ENCODE peak calls at places on chromosomes 1 and 21, in nine cellular contexts. Z, O, H, L, J, S, C, P and V are unnamed samples. For H3K4me1, the result is how much of the 10 kb centered on the place peaks cover.

GRCh38 chr1:35707253-35708178 is 11.2 kb downstream of the C1orf216 start:
- DNase-seq in Z (no peak), O (peak), H (peak), P (no peak), J (peak), S (peak), C (no peak), L (peak), V (no peak)

GRCh38 chr1:36400825-36401601 is 3.3 kb upstream of the LSM10 start:
- DNase-seq in S (peak), H (peak), L (peak), Z (peak), J (peak), C (no peak), P (peak), O (peak), V (no peak)

GRCh38 chr1:9357958-9358357 is 65.3 kb downstream of the SPSB1 start:
- DNase-seq in P (no peak), S (no peak), J (no peak), C (no peak), H (no peak), O (no peak), L (no peak), Z (no peak), V (no peak)

GRCh38 chr1:207862241-207862787 is 48.6 kb downstream of the CD34 start:
- DNase-seq in S (no peak), C (no peak), J (no peak), Z (no peak), O (no peak), L (no peak), P (no peak), H (no peak), V (no peak)

GRCh38 chr21:34668803-34669148 is at the start of gene CLIC6:
- DNase-seq in S (peak), H (peak), Z (no peak), L (no peak), C (no peak), J (peak), P (no peak), O (peak), V (no peak)

GRCh38 chr1:201495447-201496295 is 11.3 kb downstream of the CSRP1 start:
- DNase-seq in S (peak), O (peak), C (no peak), Z (no peak), L (peak), P (no peak), H (peak), J (peak), V (no peak)

GRCh38 chr1:16018308-16018707 is 465 bp upstream of the HSPB7 start:
- DNase-seq in Z (no peak), O (peak), P (no peak), H (no peak), C (no peak), L (no peak), J (no peak), S (no peak), V (no peak)

GRCh38 chr1:95905818-95906395 is 671.9 kb downstream of the RWDD3 start:
- DNase-seq in S (no peak), P (no peak), H (no peak), Z (no peak), C (no peak), O (no peak), L (no peak), J (no peak), V (no peak)

GRCh38 chr21:33071878-33072306 is 2.0 kb downstream of the OLIG1 start:
- DNase-seq in H (no peak), Z (no peak), P (no peak), J (no peak), L (no peak), S (peak), C (no peak), O (no peak), V (no peak)

GRCh38 chr21:16069713-16070112 is 339.9 kb downstream of the USP25 start:
- DNase-seq in O (no peak), C (no peak), Z (no peak), S (no peak), J (no peak), L (no peak), P (no peak), H (no peak), V (no peak)

GRCh38 chr1:64356636-64357256 is 113.2 kb upstream of the CACHD1 start:
- DNase-seq in H (no peak), O (no peak), P (no peak), S (peak), L (no peak), J (no peak), Z (no peak), C (no peak), V (no peak)

GRCh38 chr1:156602557-156602993 is 1.3 kb upstream of the GPATCH4 start:
- DNase-seq in O (no peak), P (no peak), J (no peak), H (no peak), Z (peak), S (peak), L (no peak), C (no peak), V (no peak)

GRCh38 chr1:108121361-108122143 is 78.6 kb downstream of the SLC25A24 start:
- DNase-seq in H (peak), Z (no peak), J (no peak), O (peak), S (peak), P (no peak), C (no peak), L (peak), V (no peak)

GRCh38 chr1:108120163-108120562 is 80.0 kb downstream of the SLC25A24 start:
- DNase-seq in O (no peak), L (peak), S (no peak), J (no peak), Z (no peak), P (no peak), H (no peak), C (no peak), V (no peak)

GRCh38 chr1:108125312-108126138 is 74.6 kb downstream of the SLC25A24 start:
- DNase-seq in J (peak), O (no peak), L (peak), Z (peak), H (no peak), S (peak), P (peak), C (peak), V (no peak)

GRCh38 chr1:108124622-108125311 is 75.4 kb downstream of the SLC25A24 start:
- DNase-seq in H (no peak), S (no peak), L (no peak), O (no peak), J (no peak), Z (no peak), P (no peak), C (no peak), V (no peak)

GRCh38 chr1:108124023-108124422 is 76.1 kb downstream of the SLC25A24 start:
- DNase-seq in Z (no peak), H (no peak), S (no peak), O (no peak), P (no peak), L (no peak), J (no peak), C (no peak), V (no peak)
- H3K4me1 ChIP-seq in Z (under half), H (under half), S (under half), O (under half), P (under half), L (under half), J (under half), C (under half), V (under half)

DNA sequence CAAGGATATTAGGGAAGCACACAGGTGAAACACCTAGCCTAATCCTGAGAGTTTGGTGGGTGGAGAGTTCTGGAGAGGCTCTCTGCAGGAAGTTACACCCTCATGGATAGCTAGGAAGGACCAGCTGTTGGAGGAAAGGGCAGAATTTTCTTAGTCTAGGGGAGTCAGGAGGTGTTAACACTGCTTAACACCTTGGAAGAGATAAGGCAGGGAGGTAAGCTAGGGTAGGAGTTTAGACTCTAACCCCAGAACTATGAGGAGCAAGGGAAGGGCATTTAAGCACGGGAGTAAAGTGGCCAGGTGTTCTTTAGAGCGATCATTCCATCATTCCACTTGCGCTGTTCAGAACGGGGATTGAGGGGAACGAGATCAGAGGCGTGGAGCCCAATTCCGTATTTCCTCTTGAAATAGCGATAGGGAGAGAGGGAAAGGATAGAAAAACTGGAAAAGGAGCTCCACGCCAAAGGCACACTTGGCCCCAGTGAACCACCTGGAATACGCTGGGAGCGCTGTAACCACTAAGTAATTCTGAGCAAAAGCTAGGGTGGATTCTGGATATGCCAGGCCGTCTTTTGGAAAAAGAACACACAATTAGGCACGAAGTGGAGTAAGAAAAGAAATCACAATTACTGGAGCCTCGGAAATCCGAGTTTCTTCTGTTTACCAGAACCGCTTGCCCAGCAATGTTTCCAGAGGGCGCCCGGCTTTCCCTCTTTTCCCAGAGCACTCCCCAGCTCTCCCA is 1.5 kb upstream of the GPR137B start:
- DNase-seq in O (no peak), C (no peak), L (peak), J (no peak), H (no peak), P (no peak), Z (no peak), S (no peak), V (no peak)
- H3K4me3 ChIP-seq in O (peak), C (peak), L (peak), J (peak), H (peak), P (no peak), Z (peak), S (peak), V (no peak)

GRCh38 chr1:186980400-186980799 is 151.7 kb downstream of the PLA2G4A start:
- DNase-seq in Z (no peak), H (no peak), S (no peak), L (no peak), C (no peak), P (no peak), O (no peak), J (no peak), V (no peak)
- H3K4me1 ChIP-seq in Z (under half), H (under half), S (under half), L (under half), C (under half), P (under half), O (under half), J (under half), V (under half)

GRCh38 chr1:32126770-32127169 is 18.9 kb downstream of the KPNA6 start:
- DNase-seq in O (no peak), H (no peak), C (no peak), Z (no peak), S (no peak), L (peak), J (no peak), P (no peak), V (no peak)

GRCh38 chr1:32128479-32128878 is 20.6 kb downstream of the KPNA6 start:
- DNase-seq in J (no peak), L (no peak), P (no peak), H (no peak), O (no peak), Z (no peak), S (no peak), C (no peak), V (no peak)

GRCh38 chr1:32125313-32125712 is 17.5 kb downstream of the KPNA6 start:
- DNase-seq in Z (no peak), J (no peak), P (no peak), C (no peak), S (no peak), L (no peak), O (no peak), H (no peak), V (no peak)

GRCh38 chr1:32127780-32128179 is 19.9 kb downstream of the KPNA6 start:
- DNase-seq in J (no peak), S (no peak), O (no peak), C (no peak), P (no peak), Z (no peak), L (no peak), H (no peak), V (no peak)

GRCh38 chr1:32128971-32129370 is 21.1 kb downstream of the KPNA6 start:
- DNase-seq in J (no peak), P (no peak), Z (no peak), H (no peak), C (no peak), O (no peak), S (no peak), L (no peak), V (no peak)
- H3K4me3 ChIP-seq in J (no peak), P (no peak), Z (no peak), H (no peak), C (no peak), O (no peak), S (no peak), L (no peak), V (no peak)

DNA sequence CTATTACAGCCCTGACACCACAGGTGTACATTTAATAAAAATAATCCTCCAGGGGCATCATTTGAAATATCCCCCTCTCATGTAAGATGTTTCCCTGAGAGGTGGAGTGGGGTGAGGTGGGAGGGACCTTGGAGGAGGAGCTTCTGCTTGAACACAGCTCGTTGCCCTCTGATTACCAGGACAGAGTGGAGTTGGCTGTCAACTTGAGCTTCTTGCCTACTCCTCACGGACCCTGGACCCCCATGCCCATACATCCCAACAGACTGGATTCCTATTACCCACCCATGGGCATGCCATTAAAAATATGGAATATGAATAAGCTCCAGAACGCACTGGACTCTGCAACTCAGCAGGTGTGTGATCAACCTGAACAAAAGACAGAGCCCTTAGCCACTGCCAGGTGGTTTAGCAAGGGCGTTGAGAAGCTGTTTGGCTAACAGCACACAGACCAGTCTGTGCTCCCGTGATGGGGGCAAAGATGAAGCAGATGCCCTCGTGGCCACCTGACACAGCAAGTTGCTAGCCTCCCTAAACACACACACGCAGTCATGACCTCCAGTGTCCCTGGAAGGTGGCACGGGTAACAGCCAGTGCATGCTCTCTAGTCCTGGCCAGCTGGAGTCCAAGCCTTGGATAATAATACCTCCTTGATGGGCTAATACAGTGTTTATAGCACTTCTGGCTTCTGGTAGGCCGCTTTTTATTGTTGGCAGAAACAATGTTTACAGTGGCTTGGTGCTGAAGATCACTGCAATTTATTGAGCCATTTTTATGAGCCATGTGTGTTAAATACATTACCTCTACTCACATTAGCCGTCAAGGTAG is 155.0 kb downstream of the TOMM20 start:
- DNase-seq in J (no peak), L (no peak), P (no peak), Z (no peak), S (no peak), C (no peak), H (no peak), O (no peak), V (no peak)
- H3K4me1 ChIP-seq in J (half or more), L (half or more), P (under half), Z (under half), S (under half), C (half or more), H (half or more), O (half or more), V (under half)

DNA sequence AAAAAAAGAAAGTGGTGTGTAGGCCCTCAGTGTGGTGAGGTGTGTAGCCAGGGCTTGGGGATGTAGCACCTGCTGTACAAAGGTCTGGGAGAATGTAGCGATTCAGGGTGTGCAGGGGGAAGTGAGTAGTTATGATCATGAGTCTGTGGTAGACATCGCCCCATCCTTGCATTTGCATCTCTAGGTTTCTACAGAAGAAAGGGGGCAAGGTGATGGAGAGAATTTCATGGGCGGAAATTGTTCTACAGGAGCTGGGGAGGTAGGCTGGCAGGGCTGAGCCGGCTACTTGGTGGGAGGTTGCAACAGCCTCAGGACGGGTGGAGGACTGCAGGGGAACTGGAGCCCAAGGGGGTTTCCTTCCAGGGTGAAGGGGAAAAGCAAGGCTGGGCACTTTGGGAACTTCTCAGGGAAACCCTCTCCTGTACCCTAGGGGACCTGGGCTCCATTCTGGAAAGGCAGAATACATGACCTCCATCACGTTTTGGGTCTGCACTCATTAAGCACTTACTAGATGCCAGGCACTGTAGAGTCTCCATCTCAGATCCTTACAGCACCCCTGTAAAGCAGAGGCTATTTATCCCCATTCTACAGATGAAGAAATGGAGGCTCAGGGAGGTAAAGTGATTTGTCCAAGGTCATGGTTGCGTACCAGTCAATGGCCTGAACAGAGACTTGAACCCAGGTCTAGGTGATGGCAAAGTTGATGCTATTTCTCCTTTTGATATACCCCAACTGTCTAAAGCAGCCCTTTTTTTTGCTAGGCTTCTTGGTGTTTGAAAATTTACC is 14.5 kb upstream of the TNFRSF1B start:
- DNase-seq in C (peak), H (no peak), J (no peak), O (no peak), P (no peak), L (peak), Z (no peak), S (no peak), V (no peak)
- H3K4me3 ChIP-seq in C (no peak), H (no peak), J (no peak), O (no peak), P (no peak), L (no peak), Z (no peak), S (no peak), V (no peak)

DNA sequence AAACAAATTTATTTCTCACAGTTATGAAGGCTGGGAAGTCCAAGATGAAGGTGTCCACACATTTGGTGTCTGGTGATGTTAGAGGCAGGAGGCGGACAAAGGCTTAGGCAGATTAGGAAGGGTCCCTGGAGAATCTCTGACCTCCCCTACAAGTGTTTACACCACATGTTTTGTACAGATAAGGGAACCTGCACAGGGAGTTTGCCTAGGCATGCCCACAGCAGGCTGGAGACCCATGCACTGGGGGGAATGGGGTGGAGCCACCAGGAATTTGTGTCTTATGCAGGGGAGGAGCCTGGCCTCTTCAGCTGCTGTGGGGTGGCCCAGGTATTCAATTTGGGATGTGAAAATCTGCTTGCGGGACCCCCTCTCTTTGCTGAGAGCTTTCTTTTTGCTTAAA is 131.3 kb downstream of the PATJ start:
- DNase-seq in J (no peak), Z (no peak), O (no peak), P (no peak), H (no peak), C (no peak), L (no peak), S (no peak), V (no peak)
- H3K4me1 ChIP-seq in J (under half), Z (under half), O (under half), P (under half), H (under half), C (under half), L (under half), S (under half), V (under half)

GRCh38 chr1:54403808-54404261 is 2.4 kb downstream of the SSBP3 start:
- DNase-seq in O (no peak), J (no peak), C (no peak), S (no peak), Z (no peak), P (no peak), H (no peak), L (peak), V (no peak)
- H3K4me3 ChIP-seq in O (peak), J (peak), C (peak), S (peak), Z (no peak), P (peak), H (peak), L (peak), V (no peak)